ENCODE peak calls at places on chromosomes 4 and X, in four cellular contexts. One of them, this sample, is unnamed.
A peak's percentile ranks its signal among the peaks of the same experiment; 100 is the strongest.

GRCh38 chr4:1396806-1397455 is 9.3 kb downstream of the NKX1-1 start:
- DNase-seq in stimulated activated naive B cell treated with anti-CD40 and anti-IgM and Interleukin-4, amounts not matched to agents 10 μg/mL and 1 μg/mL and 100 μg/mL, for 72 hours: no peak
- DNase-seq in thoracic aorta: no peak
- DNase-seq in nephron progenitor cell: peak; percentile 1
- DNase-seq in this sample: no peak

GRCh38 chrX:119753639-119754257 is 4.6 kb upstream of the SOWAHD start:
- DNase-seq in stimulated activated naive B cell treated with anti-CD40 and anti-IgM and Interleukin-4, amounts not matched to agents 10 μg/mL and 1 μg/mL and 100 μg/mL, for 72 hours: no peak
- DNase-seq in thoracic aorta: no peak
- DNase-seq in nephron progenitor cell: no peak
- DNase-seq in this sample: peak; percentile 46

GRCh38 chr4:42018451-42018850 is 28.1 kb downstream of the SLC30A9 start:
- DNase-seq in stimulated activated naive B cell treated with anti-CD40 and anti-IgM and Interleukin-4, amounts not matched to agents 10 μg/mL and 1 μg/mL and 100 μg/mL, for 72 hours: no peak
- DNase-seq in thoracic aorta: no peak
- DNase-seq in nephron progenitor cell: no peak
- DNase-seq in this sample: no peak

GRCh38 chrX:45731448-45731847 is 530.8 kb upstream of the DIPK2B start:
- DNase-seq in stimulated activated naive B cell treated with anti-CD40 and anti-IgM and Interleukin-4, amounts not matched to agents 10 μg/mL and 1 μg/mL and 100 μg/mL, for 72 hours: no peak
- DNase-seq in thoracic aorta: no peak
- DNase-seq in nephron progenitor cell: no peak
- DNase-seq in this sample: no peak

GRCh38 chrX:130636277-130636676 is 234.5 kb downstream of the RBMX2 start:
- DNase-seq in stimulated activated naive B cell treated with anti-CD40 and anti-IgM and Interleukin-4, amounts not matched to agents 10 μg/mL and 1 μg/mL and 100 μg/mL, for 72 hours: no peak
- DNase-seq in thoracic aorta: no peak
- DNase-seq in nephron progenitor cell: no peak
- DNase-seq in this sample: no peak

GRCh38 chrX:1529328-1529727 is 7.7 kb downstream of the P2RY8 start:
- DNase-seq in stimulated activated naive B cell treated with anti-CD40 and anti-IgM and Interleukin-4, amounts not matched to agents 10 μg/mL and 1 μg/mL and 100 μg/mL, for 72 hours: no peak
- DNase-seq in thoracic aorta: no peak
- DNase-seq in nephron progenitor cell: no peak
- DNase-seq in this sample: no peak

GRCh38 chrX:43481601-43482000 is 174.5 kb upstream of the MAOA start:
- DNase-seq in stimulated activated naive B cell treated with anti-CD40 and anti-IgM and Interleukin-4, amounts not matched to agents 10 μg/mL and 1 μg/mL and 100 μg/mL, for 72 hours: no peak
- DNase-seq in thoracic aorta: no peak
- DNase-seq in nephron progenitor cell: no peak
- DNase-seq in this sample: peak; percentile 22

GRCh38 chr4:99383381-99383780 is 30.8 kb upstream of the ADH1C start:
- DNase-seq in stimulated activated naive B cell treated with anti-CD40 and anti-IgM and Interleukin-4, amounts not matched to agents 10 μg/mL and 1 μg/mL and 100 μg/mL, for 72 hours: no peak
- DNase-seq in thoracic aorta: no peak
- DNase-seq in nephron progenitor cell: no peak
- DNase-seq in this sample: no peak

GRCh38 chr4:175953960-175954521 is 111.6 kb upstream of the WDR17 start:
- DNase-seq in stimulated activated naive B cell treated with anti-CD40 and anti-IgM and Interleukin-4, amounts not matched to agents 10 μg/mL and 1 μg/mL and 100 μg/mL, for 72 hours: peak; percentile 11
- DNase-seq in thoracic aorta: no peak
- DNase-seq in nephron progenitor cell: no peak
- DNase-seq in this sample: no peak